ENCODE peak calls at places on chromosomes 4 and X, in nine cellular contexts. One of them, this sample, is unnamed.

GRCh38 chr4:168384437-168385141 is 66.0 kb upstream of the DDX60 start:
- DNase-seq in GM12864: no peak
- DNase-seq in psoas muscle: no peak
- DNase-seq in upper lobe of right lung: no peak
- DNase-seq in PC-3: no peak
- DNase-seq in ascending aorta: no peak
- DNase-seq in fibroblast of mammary gland: peak
- DNase-seq in heart left ventricle: no peak
- DNase-seq in stomach: peak
- DNase-seq in this sample: no peak

GRCh38 chr4:94690851-94691254 is 66.9 kb upstream of the BMPR1B start:
- DNase-seq in stomach: no peak
- DNase-seq in fibroblast of mammary gland: peak
- DNase-seq in psoas muscle: no peak
- DNase-seq in upper lobe of right lung: no peak
- DNase-seq in heart left ventricle: no peak
- DNase-seq in ascending aorta: no peak
- DNase-seq in PC-3: peak
- DNase-seq in GM12864: no peak
- DNase-seq in this sample: peak

GRCh38 chr4:8128096-8128856 is 30.3 kb downstream of the ABLIM2 start:
- DNase-seq in PC-3: no peak
- DNase-seq in heart left ventricle: no peak
- DNase-seq in GM12864: no peak
- DNase-seq in psoas muscle: no peak
- DNase-seq in fibroblast of mammary gland: no peak
- DNase-seq in upper lobe of right lung: no peak
- DNase-seq in stomach: no peak
- DNase-seq in ascending aorta: no peak
- DNase-seq in this sample: no peak

GRCh38 chrX:86192827-86193226 is 44.6 kb downstream of the DACH2 start:
- DNase-seq in fibroblast of mammary gland: no peak
- DNase-seq in stomach: no peak
- DNase-seq in upper lobe of right lung: no peak
- DNase-seq in PC-3: no peak
- DNase-seq in GM12864: no peak
- DNase-seq in ascending aorta: no peak
- DNase-seq in psoas muscle: no peak
- DNase-seq in heart left ventricle: no peak
- DNase-seq in this sample: no peak

GRCh38 chr4:2928242-2929155 is 34.7 kb downstream of the NOP14 start:
- DNase-seq in GM12864: no peak
- DNase-seq in heart left ventricle: no peak
- DNase-seq in PC-3: no peak
- DNase-seq in upper lobe of right lung: peak
- DNase-seq in fibroblast of mammary gland: no peak
- DNase-seq in ascending aorta: no peak
- DNase-seq in psoas muscle: no peak
- DNase-seq in stomach: peak
- DNase-seq in this sample: no peak

GRCh38 chrX:134761788-134762187 is 103.5 kb upstream of the PLAC1 start:
- DNase-seq in upper lobe of right lung: no peak
- DNase-seq in fibroblast of mammary gland: peak
- DNase-seq in psoas muscle: no peak
- DNase-seq in PC-3: peak
- DNase-seq in stomach: no peak
- DNase-seq in ascending aorta: no peak
- DNase-seq in GM12864: no peak
- DNase-seq in heart left ventricle: no peak
- DNase-seq in this sample: no peak

GRCh38 chr4:174631901-174632758 is 109.8 kb upstream of the HPGD start:
- DNase-seq in psoas muscle: no peak
- DNase-seq in stomach: no peak
- DNase-seq in PC-3: peak
- DNase-seq in fibroblast of mammary gland: peak
- DNase-seq in heart left ventricle: no peak
- DNase-seq in upper lobe of right lung: no peak
- DNase-seq in GM12864: no peak
- DNase-seq in ascending aorta: no peak
- DNase-seq in this sample: no peak

GRCh38 chr4:90542216-90542615 is 415.0 kb downstream of the CCSER1 start:
- DNase-seq in heart left ventricle: no peak
- DNase-seq in ascending aorta: no peak
- DNase-seq in GM12864: no peak
- DNase-seq in upper lobe of right lung: no peak
- DNase-seq in fibroblast of mammary gland: no peak
- DNase-seq in PC-3: no peak
- DNase-seq in stomach: no peak
- DNase-seq in psoas muscle: no peak
- DNase-seq in this sample: no peak

GRCh38 chr4:159983080-159983479 is 880.2 kb downstream of the RAPGEF2 start:
- DNase-seq in upper lobe of right lung: no peak
- DNase-seq in GM12864: no peak
- DNase-seq in fibroblast of mammary gland: no peak
- DNase-seq in stomach: no peak
- DNase-seq in PC-3: no peak
- DNase-seq in heart left ventricle: no peak
- DNase-seq in ascending aorta: no peak
- DNase-seq in psoas muscle: no peak
- DNase-seq in this sample: no peak

GRCh38 chr4:76694056-76694455 is 203.9 kb downstream of the SOWAHB start:
- DNase-seq in psoas muscle: no peak
- DNase-seq in fibroblast of mammary gland: no peak
- DNase-seq in heart left ventricle: no peak
- DNase-seq in ascending aorta: no peak
- DNase-seq in GM12864: no peak
- DNase-seq in stomach: no peak
- DNase-seq in upper lobe of right lung: no peak
- DNase-seq in PC-3: peak
- DNase-seq in this sample: no peak

GRCh38 chr4:6912412-6912811 is 2.8 kb downstream of the TBC1D14 start:
- DNase-seq in ascending aorta: no peak
- DNase-seq in psoas muscle: no peak
- DNase-seq in upper lobe of right lung: no peak
- DNase-seq in heart left ventricle: no peak
- DNase-seq in GM12864: no peak
- DNase-seq in PC-3: no peak
- DNase-seq in fibroblast of mammary gland: no peak
- DNase-seq in stomach: no peak
- DNase-seq in this sample: no peak

DNA sequence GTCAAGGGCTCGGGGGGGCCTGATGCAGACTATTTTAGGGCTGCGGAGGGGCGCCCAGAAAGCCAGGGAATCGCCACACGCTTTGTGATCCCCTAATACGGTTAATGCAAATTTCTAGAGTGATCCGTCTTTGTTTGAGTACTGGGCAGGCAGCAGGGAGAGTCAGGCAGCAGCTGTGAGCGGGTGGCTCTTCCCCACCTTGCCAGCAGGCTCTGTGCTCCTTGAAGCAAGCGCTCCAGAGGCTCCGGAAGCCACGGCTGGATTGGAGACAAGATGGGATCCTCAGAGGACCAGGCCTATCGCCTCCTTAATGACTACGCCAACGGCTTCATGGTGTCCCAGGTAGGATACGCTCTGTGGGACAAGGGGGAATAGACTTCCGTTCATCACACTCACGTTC is at the start of gene ASMT:
- DNase-seq in GM12864: no peak
- DNase-seq in stomach: no peak
- DNase-seq in ascending aorta: no peak
- DNase-seq in fibroblast of mammary gland: no peak
- DNase-seq in heart left ventricle: no peak
- DNase-seq in upper lobe of right lung: no peak
- DNase-seq in psoas muscle: no peak
- DNase-seq in PC-3: no peak
- DNase-seq in this sample: no peak
- H3K4me3 ChIP-seq in GM12864: no peak
- H3K4me3 ChIP-seq in stomach: no peak
- H3K4me3 ChIP-seq in ascending aorta: no peak
- H3K4me3 ChIP-seq in fibroblast of mammary gland: no peak
- H3K4me3 ChIP-seq in heart left ventricle: no peak
- H3K4me3 ChIP-seq in upper lobe of right lung: no peak
- H3K4me3 ChIP-seq in psoas muscle: no peak
- H3K4me3 ChIP-seq in PC-3: no peak
- H3K4me3 ChIP-seq in this sample: no peak

GRCh38 chr4:17325098-17325497 is 186.8 kb downstream of the QDPR start:
- DNase-seq in psoas muscle: no peak
- DNase-seq in PC-3: no peak
- DNase-seq in fibroblast of mammary gland: no peak
- DNase-seq in upper lobe of right lung: no peak
- DNase-seq in ascending aorta: no peak
- DNase-seq in GM12864: no peak
- DNase-seq in stomach: no peak
- DNase-seq in heart left ventricle: no peak
- DNase-seq in this sample: no peak

GRCh38 chr4:17322514-17322913 is 189.4 kb downstream of the QDPR start:
- DNase-seq in PC-3: no peak
- DNase-seq in upper lobe of right lung: no peak
- DNase-seq in heart left ventricle: no peak
- DNase-seq in GM12864: no peak
- DNase-seq in ascending aorta: no peak
- DNase-seq in fibroblast of mammary gland: no peak
- DNase-seq in psoas muscle: no peak
- DNase-seq in stomach: no peak
- DNase-seq in this sample: no peak

GRCh38 chr4:17326756-17327155 is 185.1 kb downstream of the QDPR start:
- DNase-seq in ascending aorta: no peak
- DNase-seq in psoas muscle: no peak
- DNase-seq in PC-3: no peak
- DNase-seq in stomach: no peak
- DNase-seq in GM12864: no peak
- DNase-seq in heart left ventricle: no peak
- DNase-seq in upper lobe of right lung: no peak
- DNase-seq in fibroblast of mammary gland: no peak
- DNase-seq in this sample: no peak

GRCh38 chr4:17323619-17324400 is 188.1 kb downstream of the QDPR start:
- DNase-seq in stomach: no peak
- DNase-seq in GM12864: no peak
- DNase-seq in upper lobe of right lung: no peak
- DNase-seq in psoas muscle: no peak
- DNase-seq in heart left ventricle: no peak
- DNase-seq in PC-3: no peak
- DNase-seq in ascending aorta: no peak
- DNase-seq in fibroblast of mammary gland: no peak
- DNase-seq in this sample: no peak

GRCh38 chr4:17324431-17324830 is 187.5 kb downstream of the QDPR start:
- DNase-seq in heart left ventricle: peak
- DNase-seq in PC-3: peak
- DNase-seq in GM12864: no peak
- DNase-seq in ascending aorta: no peak
- DNase-seq in fibroblast of mammary gland: peak
- DNase-seq in stomach: no peak
- DNase-seq in upper lobe of right lung: no peak
- DNase-seq in psoas muscle: peak
- DNase-seq in this sample: peak
- TF ChIP-seq CTCF in heart left ventricle: peak
- TF ChIP-seq CTCF in PC-3: peak
- TF ChIP-seq CTCF in GM12864: peak
- TF ChIP-seq CTCF in ascending aorta: peak
- TF ChIP-seq CTCF in fibroblast of mammary gland: peak
- TF ChIP-seq CTCF in stomach: no peak
- TF ChIP-seq CTCF in upper lobe of right lung: peak
- TF ChIP-seq CTCF in psoas muscle: peak
- TF ChIP-seq CTCF in this sample: peak

DNA sequence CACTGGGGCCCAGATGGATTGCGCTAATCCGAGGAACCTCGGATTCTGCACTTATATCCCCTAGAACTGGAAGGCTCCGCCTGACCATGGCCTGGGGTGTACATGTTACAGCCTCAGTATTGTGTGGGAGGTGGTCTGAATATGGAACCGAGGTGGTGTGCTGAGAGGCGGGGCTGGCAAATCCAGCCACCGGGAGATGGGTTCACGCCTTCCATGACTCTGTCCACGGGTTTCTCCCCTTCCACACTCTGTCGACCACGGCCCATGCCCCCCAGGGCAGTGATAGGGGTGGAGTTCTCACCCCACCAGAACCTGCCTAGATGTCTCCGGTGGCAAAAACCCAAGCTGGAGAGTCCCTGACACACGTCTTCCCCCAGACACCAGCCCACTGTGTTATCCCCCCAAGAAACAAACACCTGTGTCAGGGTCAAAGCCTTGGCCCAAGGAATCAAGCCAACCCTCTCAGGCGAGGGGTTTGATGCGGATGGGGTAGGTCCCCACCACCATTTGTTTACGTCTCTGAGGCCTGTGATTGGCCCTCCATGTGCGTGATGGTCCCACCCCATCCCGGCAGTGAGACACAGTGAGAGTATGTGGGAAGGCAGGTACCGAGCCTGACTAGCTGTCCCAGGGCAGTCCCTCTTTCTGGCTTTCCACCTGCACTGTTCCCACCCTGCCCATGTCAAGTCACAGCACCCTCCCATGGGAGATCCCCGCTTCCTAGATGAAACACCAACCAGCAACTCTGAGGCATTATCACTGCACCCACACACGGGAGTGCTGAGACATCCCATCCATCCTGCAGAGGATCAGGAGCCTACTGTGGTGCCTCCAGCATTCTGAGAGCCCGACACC is 6.6 kb upstream of the LOC101059915 start:
- DNase-seq in PC-3: no peak
- DNase-seq in heart left ventricle: no peak
- DNase-seq in stomach: no peak
- DNase-seq in GM12864: no peak
- DNase-seq in fibroblast of mammary gland: no peak
- DNase-seq in ascending aorta: no peak
- DNase-seq in upper lobe of right lung: no peak
- DNase-seq in psoas muscle: no peak
- DNase-seq in this sample: no peak
- H3K4me3 ChIP-seq in PC-3: no peak
- H3K4me3 ChIP-seq in heart left ventricle: no peak
- H3K4me3 ChIP-seq in stomach: no peak
- H3K4me3 ChIP-seq in GM12864: no peak
- H3K4me3 ChIP-seq in fibroblast of mammary gland: no peak
- H3K4me3 ChIP-seq in ascending aorta: no peak
- H3K4me3 ChIP-seq in upper lobe of right lung: no peak
- H3K4me3 ChIP-seq in psoas muscle: no peak
- H3K4me3 ChIP-seq in this sample: no peak

GRCh38 chrX:51456246-51456645 is 40.1 kb downstream of the NUDT11 start:
- DNase-seq in ascending aorta: no peak
- DNase-seq in PC-3: no peak
- DNase-seq in upper lobe of right lung: no peak
- DNase-seq in fibroblast of mammary gland: no peak
- DNase-seq in GM12864: no peak
- DNase-seq in psoas muscle: no peak
- DNase-seq in stomach: no peak
- DNase-seq in heart left ventricle: no peak
- DNase-seq in this sample: no peak

GRCh38 chrX:51461053-51462050 is 35.0 kb downstream of the NUDT11 start:
- DNase-seq in upper lobe of right lung: no peak
- DNase-seq in stomach: no peak
- DNase-seq in PC-3: peak
- DNase-seq in GM12864: peak
- DNase-seq in fibroblast of mammary gland: peak
- DNase-seq in ascending aorta: no peak
- DNase-seq in psoas muscle: no peak
- DNase-seq in heart left ventricle: no peak
- DNase-seq in this sample: no peak

GRCh38 chrX:51459125-51459524 is 37.3 kb downstream of the NUDT11 start:
- DNase-seq in GM12864: peak
- DNase-seq in stomach: no peak
- DNase-seq in heart left ventricle: no peak
- DNase-seq in upper lobe of right lung: no peak
- DNase-seq in psoas muscle: no peak
- DNase-seq in fibroblast of mammary gland: peak
- DNase-seq in PC-3: peak
- DNase-seq in ascending aorta: no peak
- DNase-seq in this sample: no peak

GRCh38 chrX:51456814-51457213 is 39.6 kb downstream of the NUDT11 start:
- DNase-seq in fibroblast of mammary gland: peak
- DNase-seq in psoas muscle: no peak
- DNase-seq in upper lobe of right lung: no peak
- DNase-seq in stomach: no peak
- DNase-seq in ascending aorta: no peak
- DNase-seq in heart left ventricle: no peak
- DNase-seq in PC-3: peak
- DNase-seq in GM12864: no peak
- DNase-seq in this sample: no peak
- TF ChIP-seq CTCF in fibroblast of mammary gland: no peak
- TF ChIP-seq CTCF in psoas muscle: no peak
- TF ChIP-seq CTCF in upper lobe of right lung: no peak
- TF ChIP-seq CTCF in stomach: no peak
- TF ChIP-seq CTCF in ascending aorta: no peak
- TF ChIP-seq CTCF in heart left ventricle: no peak
- TF ChIP-seq CTCF in PC-3: no peak
- TF ChIP-seq CTCF in GM12864: no peak
- TF ChIP-seq CTCF in this sample: no peak